ENCODE peak calls at places on chromosome 2, in nine cellular contexts. T is NCI-H446; S is sigmoid colon; L is DND-41; G is stimulated activated CD4-positive, alpha-beta T cell treated with anti-CD3 and anti-CD28 coated beads, Interleukin-2, amount 100 ng/mL, for 24 hours; I is AG04450; U is central memory CD4-positive, alpha-beta T cell; C is CD8-positive, alpha-beta T cell; M is K562. Y is an unnamed sample.

GRCh38 chr2:207816546-207816945 is 46.8 kb upstream of the FZD5 start:
- DNase-seq in C (no peak), I (no peak), U (no peak), M (no peak), T (no peak), S (no peak), L (no peak), G (no peak), Y (no peak)

GRCh38 chr2:45930396-45930792 is 278.9 kb downstream of the PRKCE start:
- DNase-seq in T (no peak), L (no peak), S (no peak), U (no peak), G (no peak), I (peak; percentile 23), M (no peak), C (no peak), Y (peak; percentile 16)

GRCh38 chr2:64989982-64990614 is 899 bp downstream of the SLC1A4 start:
- DNase-seq in M (peak; percentile 58), T (no peak), U (no peak), L (peak; percentile 71), S (no peak), C (no peak), I (no peak), G (no peak), Y (no peak)

GRCh38 chr2:96538487-96539214 is 2.1 kb downstream of the ARID5A start:
- DNase-seq in G (peak; percentile 90), U (peak; percentile 95), S (peak; percentile 86), L (peak; percentile 90), M (no peak), C (peak; percentile 97), I (no peak), T (no peak), Y (peak; percentile 83)

GRCh38 chr2:177239934-177240600 is 24.5 kb downstream of the NFE2L2 start:
- DNase-seq in L (no peak), M (no peak), S (peak; percentile 67), I (no peak), T (peak; percentile 67), C (no peak), U (peak; percentile 48), G (no peak), Y (no peak)

GRCh38 chr2:37912056-37912455 is 13.0 kb upstream of the RMDN2 start:
- DNase-seq in T (no peak), G (no peak), U (no peak), L (no peak), M (no peak), S (no peak), C (no peak), I (no peak), Y (no peak)

GRCh38 chr2:231222318-231223000 is 24.0 kb downstream of the ARMC9 start:
- DNase-seq in M (no peak), G (no peak), I (peak; percentile 65), U (no peak), L (no peak), T (no peak), S (peak; percentile 65), C (no peak), Y (peak; percentile 73)

GRCh38 chr2:165450141-165450540 is 19.4 kb upstream of the CSRNP3 start:
- DNase-seq in I (no peak), M (no peak), L (no peak), S (no peak), C (no peak), T (peak; percentile 50), U (no peak), G (no peak), Y (no peak)

GRCh38 chr2:171225302-171225980 is 64.7 kb upstream of the TLK1 start:
- DNase-seq in L (no peak), C (no peak), M (peak; percentile 77), I (peak; percentile 79), S (no peak), U (no peak), T (no peak), G (no peak), Y (no peak)

GRCh38 chr2:111678651-111679050 is 205.3 kb downstream of the ANAPC1 start:
- DNase-seq in L (peak; percentile 33), G (no peak), T (no peak), I (no peak), M (no peak), U (no peak), C (no peak), S (no peak), Y (no peak)

GRCh38 chr2:55843992-55844345 is 79.6 kb downstream of the EFEMP1 start:
- DNase-seq in U (no peak), T (no peak), S (no peak), I (no peak), M (no peak), C (no peak), L (no peak), G (no peak), Y (no peak)

GRCh38 chr2:128494307-128494639 is 175.6 kb upstream of the HS6ST1 start:
- DNase-seq in C (no peak), G (no peak), L (peak; percentile 1), T (no peak), S (no peak), M (no peak), I (no peak), U (no peak), Y (peak; percentile 46)

GRCh38 chr2:48105848-48106247 is 199.6 kb upstream of the FBXO11 start:
- DNase-seq in C (no peak), L (no peak), U (no peak), M (no peak), T (no peak), G (no peak), I (no peak), S (no peak), Y (no peak)

GRCh38 chr2:136765736-136766323 is 485 bp downstream of the THSD7B start:
- DNase-seq in I (no peak), S (no peak), C (no peak), L (no peak), G (no peak), T (peak; percentile 17), M (no peak), U (no peak), Y (no peak)

GRCh38 chr2:151159109-151159690 is 102.5 kb downstream of the RBM43 start:
- DNase-seq in M (no peak), T (peak; percentile 27), L (no peak), S (no peak), I (no peak), C (no peak), G (no peak), U (no peak), Y (no peak)

GRCh38 chr2:86393521-86394490 is 47.4 kb upstream of the KDM3A start:
- DNase-seq in I (no peak), S (no peak), G (no peak), M (no peak), L (no peak), U (no peak), T (no peak), C (no peak), Y (no peak)

GRCh38 chr2:65265090-65266045 is 37.7 kb downstream of the ACTR2 start:
- DNase-seq in G (no peak), T (peak; percentile 62), U (peak; percentile 21), M (peak; percentile 83), L (peak; percentile 43), I (peak; percentile 79), C (no peak), S (no peak), Y (no peak)

GRCh38 chr2:234881413-234882241 is 70.2 kb upstream of the SH3BP4 start:
- DNase-seq in T (peak; percentile 71), S (peak; percentile 72), C (peak; percentile 23), M (peak; percentile 68), I (peak; percentile 92), U (peak; percentile 8), G (peak; percentile 38), L (peak; percentile 55), Y (peak; percentile 32)

GRCh38 chr2:65161551-65162100 is 31.7 kb upstream of the RAB1A start:
- DNase-seq in S (no peak), C (no peak), I (no peak), T (no peak), M (no peak), G (no peak), L (no peak), U (no peak), Y (no peak)

GRCh38 chr2:25521665-25522387 is 151.6 kb downstream of the DTNB start:
- DNase-seq in M (peak; percentile 60), T (peak; percentile 76), L (peak; percentile 55), I (peak; percentile 48), G (peak; percentile 34), S (no peak), C (peak; percentile 36), U (peak; percentile 65), Y (no peak)

GRCh38 chr2:8457092-8457481 is 224.8 kb upstream of the ID2 start:
- DNase-seq in G (peak; percentile 30), L (no peak), T (no peak), U (peak; percentile 40), I (no peak), C (no peak), M (no peak), S (peak; percentile 36), Y (no peak)

GRCh38 chr2:149001496-149001895 is 37.0 kb upstream of the LYPD6B start:
- DNase-seq in G (no peak), S (no peak), L (no peak), M (no peak), I (no peak), U (no peak), T (peak; percentile 55), C (no peak), Y (no peak)

GRCh38 chr2:104860141-104860790 is 6.4 kb downstream of the POU3F3 start:
- DNase-seq in I (no peak), M (no peak), U (no peak), T (no peak), C (no peak), G (no peak), L (no peak), S (no peak), Y (no peak)

GRCh38 chr2:129024796-129025195 is 706.1 kb upstream of the HS6ST1 start:
- DNase-seq in U (no peak), T (no peak), M (no peak), S (no peak), L (no peak), I (no peak), G (no peak), C (no peak), Y (no peak)

GRCh38 chr2:18404708-18405107 is 155.7 kb downstream of the RDH14 start:
- DNase-seq in M (peak; percentile 21), S (no peak), C (no peak), U (no peak), I (no peak), L (no peak), G (no peak), T (no peak), Y (no peak)

GRCh38 chr2:203745267-203745666 is 38.8 kb downstream of the CD28 start:
- DNase-seq in U (no peak), M (no peak), G (no peak), L (no peak), C (no peak), S (no peak), T (no peak), I (no peak), Y (no peak)

GRCh38 chr2:100902833-100903405 is 83.0 kb downstream of the NPAS2 start:
- DNase-seq in C (no peak), L (no peak), G (no peak), S (no peak), M (no peak), I (peak; percentile 78), U (no peak), T (no peak), Y (no peak)

GRCh38 chr2:66790651-66791181 is 355.8 kb downstream of the MEIS1 start:
- DNase-seq in G (no peak), C (no peak), L (no peak), M (no peak), U (no peak), T (no peak), I (no peak), S (peak; percentile 76), Y (no peak)

Y was measured in ascending aorta.